ENCODE peak calls at places on chromosomes 2 and 18, in four cellular contexts. Q is K562, W is HepG2, P is endothelial cell of umbilical vein. Z is an unnamed sample.

GRCh38 chr2:205835251-205835900 is 153.1 kb downstream of the NRP2 start:
- DNase-seq in Q (no peak), W (no peak), P (no peak), Z (peak)

GRCh38 chr2:55743583-55743982 is 49.9 kb upstream of the PNPT1 start:
- DNase-seq in Q (no peak), W (no peak), P (no peak), Z (no peak)

GRCh38 chr2:20141056-20141762 is 83.7 kb downstream of the SDC1 start:
- DNase-seq in Q (peak), W (peak), P (peak), Z (no peak)

GRCh38 chr18:3709166-3709565 is 259.2 kb downstream of the TGIF1 start:
- DNase-seq in Q (no peak), W (no peak), P (no peak), Z (no peak)

GRCh38 chr18:12516049-12516677 is 108.4 kb downstream of the PRELID3A start:
- DNase-seq in Q (no peak), W (no peak), P (peak), Z (no peak)

GRCh38 chr2:20523053-20523452 is 76.2 kb downstream of the RHOB start:
- DNase-seq in Q (no peak), W (no peak), P (no peak), Z (no peak)

GRCh38 chr2:174362949-174363348 is 28.2 kb downstream of the SP9 start:
- DNase-seq in Q (no peak), W (no peak), P (no peak), Z (no peak)

GRCh38 chr18:40832362-40832761 is 1122.7 kb upstream of the PIK3C3 start:
- DNase-seq in Q (no peak), W (no peak), P (no peak), Z (no peak)

GRCh38 chr2:227643990-227644551 is 22.5 kb upstream of the SCYGR5 start:
- DNase-seq in Q (no peak), W (peak), P (no peak), Z (no peak)

GRCh38 chr18:77255426-77256105 is 5.9 kb downstream of the GALR1 start:
- DNase-seq in Q (no peak), W (no peak), P (no peak), Z (no peak)

GRCh38 chr18:48862116-48862515 is 88.6 kb downstream of the SMAD7 start:
- DNase-seq in Q (no peak), W (no peak), P (no peak), Z (no peak)

GRCh38 chr18:23032030-23032582 is 99.0 kb downstream of the RBBP8 start:
- DNase-seq in Q (no peak), W (no peak), P (peak), Z (no peak)

GRCh38 chr2:104790100-104790811 is 63.7 kb upstream of the POU3F3 start:
- DNase-seq in Q (no peak), W (no peak), P (no peak), Z (peak)

GRCh38 chr2:240964854-240965295 is 33.5 kb upstream of the SNED1 start:
- DNase-seq in Q (no peak), W (no peak), P (no peak), Z (peak)

GRCh38 chr2:178993788-178994187 is 56.1 kb downstream of the CCDC141 start:
- DNase-seq in Q (no peak), W (no peak), P (no peak), Z (no peak)

GRCh38 chr2:86039178-86039962 is 66.3 kb downstream of the POLR1A start:
- DNase-seq in Q (no peak), W (no peak), P (no peak), Z (no peak)

GRCh38 chr2:121599963-121600651 is 49.2 kb downstream of the CLASP1 start:
- DNase-seq in Q (no peak), W (no peak), P (no peak), Z (no peak)

GRCh38 chr2:121595012-121595891 is 54.0 kb downstream of the CLASP1 start:
- DNase-seq in Q (no peak), W (no peak), P (no peak), Z (no peak)

GRCh38 chr2:121591199-121591598 is 58.1 kb downstream of the CLASP1 start:
- DNase-seq in Q (no peak), W (no peak), P (no peak), Z (no peak)

GRCh38 chr2:121598087-121598486 is 51.2 kb downstream of the CLASP1 start:
- DNase-seq in Q (no peak), W (peak), P (no peak), Z (no peak)

GRCh38 chr2:121596221-121597080 is 52.8 kb downstream of the CLASP1 start:
- DNase-seq in Q (peak), W (peak), P (peak), Z (no peak)
- H2AFZ ChIP-seq in Q (peak), W (no peak), P (peak), Z (no peak)

DNA sequence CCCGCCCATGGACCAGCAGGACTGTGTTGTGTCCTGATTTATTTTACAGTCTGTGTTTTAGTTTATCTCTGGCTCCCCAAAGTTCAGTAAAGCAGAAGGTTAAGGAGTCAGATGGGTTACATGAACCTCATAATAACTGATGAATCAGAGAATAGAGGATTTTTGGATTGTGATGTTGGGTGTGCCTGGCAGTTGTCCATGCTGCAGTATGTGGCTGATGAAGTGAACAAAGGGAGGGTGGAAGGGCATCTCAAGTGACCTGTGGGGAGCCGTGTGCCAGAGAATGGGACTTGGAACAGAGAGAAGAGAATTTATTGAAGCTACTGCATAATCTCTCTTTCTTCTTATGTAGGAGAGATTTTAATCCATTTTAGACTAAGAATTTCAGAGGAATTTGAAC is 145.5 kb downstream of the MAP4K4 start:
- DNase-seq in Q (no peak), W (no peak), P (peak), Z (no peak)
- TF ChIP-seq JUN in Q (no peak), W (no peak), P (no peak), Z (no peak)

GRCh38 chr2:18708203-18708602 is 118.8 kb upstream of the NT5C1B start:
- DNase-seq in Q (no peak), W (no peak), P (peak), Z (no peak)
- H2AFZ ChIP-seq in Q (no peak), W (no peak), P (no peak), Z (no peak)

DNA sequence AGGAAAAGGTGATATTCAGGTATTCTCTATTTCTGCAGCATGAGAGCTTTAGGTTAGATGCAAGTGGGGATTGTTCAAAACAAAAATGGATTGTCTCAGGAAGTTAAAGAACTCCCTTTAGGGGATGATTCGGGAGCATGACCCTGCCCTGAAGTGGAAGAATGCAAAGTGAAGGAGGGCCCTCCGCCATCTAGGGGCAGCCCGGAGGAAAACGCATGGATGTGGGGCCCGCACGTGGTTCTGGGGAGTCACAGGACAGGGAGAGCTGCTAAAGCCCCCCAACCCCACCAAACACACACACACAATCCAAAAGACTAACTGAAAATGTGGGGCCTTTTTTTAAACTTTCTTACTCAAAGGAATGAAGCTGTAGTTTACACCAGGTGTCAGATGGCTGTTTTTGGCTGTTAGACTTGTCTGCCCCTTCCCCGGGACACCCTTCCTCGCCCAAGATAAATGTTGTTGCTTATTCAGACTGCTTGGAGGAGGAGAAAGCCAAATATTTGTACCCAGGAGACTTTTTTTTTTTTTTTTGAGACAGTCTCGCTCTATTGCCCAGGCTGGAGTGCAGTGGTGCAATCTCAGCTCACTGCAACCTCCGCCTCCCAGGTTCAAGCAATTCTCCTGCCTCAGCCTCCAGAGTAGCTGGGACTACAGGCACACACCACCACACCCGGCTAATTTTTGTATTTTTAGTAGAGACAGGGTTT is 78.8 kb downstream of the HNRNPLL start:
- DNase-seq in Q (peak), W (no peak), P (no peak), Z (peak)
- TF ChIP-seq JUN in Q (no peak), W (no peak), P (no peak), Z (no peak)

DNA sequence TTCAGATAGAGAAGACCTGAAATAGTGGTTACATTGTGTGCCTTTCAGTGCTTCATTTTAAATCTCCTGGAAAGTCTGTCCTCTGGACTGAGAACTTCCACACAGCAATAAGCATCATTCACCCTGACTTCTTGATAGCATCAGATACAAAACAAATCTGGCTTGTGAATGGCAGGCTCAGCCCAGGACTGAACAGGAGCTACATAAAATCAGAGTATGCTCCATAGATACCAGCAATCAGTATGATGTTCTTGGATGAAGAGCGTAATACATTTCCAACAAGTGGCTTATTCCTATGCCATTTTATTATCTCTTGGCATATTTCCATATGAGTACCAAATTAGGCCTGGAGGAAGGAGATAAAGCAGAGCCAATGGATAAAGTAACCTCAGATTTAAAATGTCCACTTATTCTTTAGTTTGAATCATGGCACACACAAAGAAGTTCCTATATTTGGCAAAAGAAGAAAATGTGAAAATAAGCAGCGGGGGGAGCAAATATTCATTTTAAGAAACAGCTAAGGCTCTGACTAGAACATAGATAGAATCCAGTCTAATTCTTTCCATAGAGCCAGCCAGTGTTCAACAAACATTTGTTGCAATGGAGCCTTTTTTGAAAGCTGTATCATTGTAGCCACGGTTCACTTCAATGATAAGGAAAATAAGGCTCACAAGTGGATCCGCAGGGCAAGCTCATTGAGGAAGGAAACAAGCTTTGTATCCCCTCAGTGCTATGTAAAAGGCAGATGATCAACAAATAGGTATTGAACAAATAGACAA is 230.8 kb upstream of the CHAC2 start:
- DNase-seq in Q (no peak), W (no peak), P (no peak), Z (no peak)
- H2AFZ ChIP-seq in Q (no peak), W (no peak), P (no peak), Z (peak)

GRCh38 chr2:64263315-64263714 is 119.1 kb upstream of the PELI1 start:
- DNase-seq in Q (no peak), W (no peak), P (peak), Z (no peak)
- TF ChIP-seq JUN in Q (no peak), W (no peak), P (peak), Z (no peak)

DNA sequence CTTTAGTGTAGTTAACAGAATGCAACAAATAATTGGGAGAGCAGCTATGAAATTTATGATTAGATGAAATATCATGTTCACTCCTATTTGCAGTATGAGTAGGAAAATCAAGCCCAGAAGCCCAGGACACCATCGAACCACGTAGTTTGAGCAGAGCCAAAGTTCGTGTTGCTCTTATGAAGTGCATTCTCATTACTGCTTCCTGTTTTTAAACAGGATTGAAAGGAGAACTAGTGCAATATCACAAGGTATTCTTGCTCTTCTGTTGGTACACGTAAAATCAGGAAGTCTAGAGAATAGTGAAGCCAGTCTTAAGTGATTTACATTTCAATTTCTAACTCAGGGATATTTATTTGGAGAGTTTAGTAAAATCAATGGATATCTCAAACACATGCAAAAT is 21.1 kb downstream of the ARHGAP15 start:
- DNase-seq in Q (no peak), W (no peak), P (no peak), Z (no peak)
- H2AFZ ChIP-seq in Q (no peak), W (no peak), P (no peak), Z (no peak)

DNA sequence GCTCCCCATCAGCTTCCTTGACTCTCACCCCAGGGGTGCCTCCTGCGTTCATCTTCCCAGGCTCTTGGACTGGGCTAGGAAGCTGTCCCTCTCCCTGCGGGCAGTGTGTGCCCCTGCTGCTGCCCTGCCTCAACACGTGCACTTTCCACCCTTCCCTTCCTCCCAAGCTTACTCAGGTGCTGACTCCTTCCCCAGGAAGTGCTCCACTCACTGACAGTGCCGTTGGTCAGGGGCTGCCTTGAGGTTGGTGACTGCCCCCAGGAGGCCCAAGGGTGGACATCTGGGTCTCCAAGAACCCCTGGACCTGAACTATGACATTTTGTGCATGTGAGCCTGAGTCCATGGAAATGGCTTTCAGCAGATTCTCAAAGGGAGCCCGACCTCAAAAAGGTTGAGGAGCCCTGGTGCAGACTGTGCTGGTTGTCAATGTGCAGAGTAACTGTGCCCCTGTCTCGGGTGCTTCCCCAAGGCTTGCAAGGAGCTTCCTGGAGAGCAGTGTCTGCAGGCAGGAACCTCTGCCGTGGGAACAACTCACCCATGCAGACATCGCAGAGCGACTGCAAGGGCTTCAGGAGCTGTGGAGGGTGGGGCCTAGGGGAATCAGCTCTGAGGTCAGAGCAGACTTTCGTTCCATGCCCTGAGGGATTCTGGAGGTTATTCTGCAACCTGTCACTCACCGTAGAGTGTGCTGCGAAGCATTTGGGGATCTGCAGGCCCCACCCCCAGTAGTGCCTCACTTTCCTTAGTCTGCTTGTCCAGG is 116.5 kb upstream of the MCFD2 start:
- DNase-seq in Q (no peak), W (no peak), P (no peak), Z (no peak)
- TF ChIP-seq JUN in Q (no peak), W (no peak), P (no peak), Z (no peak)

GRCh38 chr2:83081835-83082522 is 1377.1 kb downstream of the SUCLG1 start:
- DNase-seq in Q (peak), W (peak), P (peak), Z (no peak)
- H2AFZ ChIP-seq in Q (no peak), W (no peak), P (peak), Z (no peak)

GRCh38 chr2:25805987-25806386 is 72.3 kb downstream of the ASXL2 start:
- DNase-seq in Q (no peak), W (no peak), P (no peak), Z (no peak)

GRCh38 chr2:25806941-25807340 is 71.3 kb downstream of the ASXL2 start:
- DNase-seq in Q (no peak), W (no peak), P (no peak), Z (no peak)

GRCh38 chr2:25810428-25810827 is 67.9 kb downstream of the ASXL2 start:
- DNase-seq in Q (no peak), W (no peak), P (no peak), Z (no peak)

GRCh38 chr2:25809646-25810045 is 68.6 kb downstream of the ASXL2 start:
- DNase-seq in Q (no peak), W (peak), P (no peak), Z (no peak)

DNA sequence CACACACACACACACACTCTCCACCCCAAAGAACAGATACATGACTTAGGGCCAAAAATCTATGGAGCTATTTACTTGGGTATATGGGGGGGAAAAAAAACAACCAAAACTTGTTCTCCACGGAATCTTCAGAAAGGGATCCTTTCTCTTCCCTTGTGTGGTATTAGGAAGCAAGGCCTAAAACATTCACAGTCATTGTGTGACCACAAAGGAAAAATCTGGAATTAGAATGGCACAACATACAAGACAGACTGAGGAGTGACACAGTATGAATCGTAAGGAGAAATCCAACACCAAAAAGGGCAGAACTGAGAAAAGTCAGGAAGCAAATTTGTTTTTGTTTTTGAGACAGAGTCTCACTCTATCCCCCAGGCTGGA is 70.3 kb downstream of the ASXL2 start:
- DNase-seq in Q (no peak), W (no peak), P (no peak), Z (no peak)
- TF ChIP-seq JUN in Q (no peak), W (no peak), P (no peak), Z (no peak)

Z was measured in H1.